ENCODE peak calls at places on chromosomes 5 and 9, in four cellular contexts. K is neural crest cell, F is anterior cingulate cortex, V is frontal cortex. Y is an unnamed sample.
A peak's percentile ranks its signal among the peaks of the same experiment; 100 is the strongest.

GRCh38 chr5:151448038-151448985 is 909 bp downstream of the SLC36A1 start:
- DNase-seq in K (peak; percentile 4), F (peak; percentile 37), V (no peak), Y (no peak)

GRCh38 chr9:108640211-108640610 is 215.6 kb downstream of the ACTL7B start:
- DNase-seq in F (no peak), V (no peak), K (no peak), Y (no peak)

GRCh38 chr5:56012281-56012963 is 17.7 kb upstream of the IL6ST start:
- DNase-seq in V (no peak), K (no peak), F (no peak), Y (no peak)

GRCh38 chr9:134671341-134672113 is 29.9 kb downstream of the COL5A1 start:
- DNase-seq in K (no peak), V (no peak), F (no peak), Y (no peak)

GRCh38 chr5:68320094-68320986 is 104.8 kb downstream of the PIK3R1 start:
- DNase-seq in F (no peak), K (no peak), V (no peak), Y (no peak)

GRCh38 chr9:97324954-97325353 is 17.5 kb downstream of the CCDC180 start:
- DNase-seq in K (no peak), F (no peak), V (no peak), Y (no peak)

GRCh38 chr5:56734066-56734766 is 81.1 kb upstream of the MAP3K1 start:
- DNase-seq in K (no peak), V (no peak), F (no peak), Y (no peak)

GRCh38 chr5:39826051-39826450 is 401.3 kb upstream of the DAB2 start:
- DNase-seq in V (no peak), F (no peak), K (no peak), Y (no peak)

GRCh38 chr9:86434039-86434726 is 80.0 kb upstream of the TUT7 start:
- DNase-seq in K (no peak), V (no peak), F (no peak), Y (no peak)

Y was measured in hypothalamus.